ENCODE peak calls at places on chromosome 18, in eight cellular contexts. G, W, R, M, U, O, C and X are unnamed samples.

GRCh38 chr18:73848656-73849055 is 299.0 kb downstream of the FBXO15 start:
- DNase-seq in G (peak; percentile 59), W (no peak), R (no peak), M (no peak), U (no peak), O (no peak), C (no peak), X (no peak)

GRCh38 chr18:34909637-34910364 is 131.4 kb upstream of the MAPRE2 start:
- DNase-seq in G (no peak), W (no peak), R (no peak), M (no peak), U (no peak), O (no peak), C (no peak), X (no peak)

GRCh38 chr18:46555724-46556123 is 101.3 kb downstream of the LOXHD1 start:
- DNase-seq in G (peak; percentile 13), W (no peak), R (peak; percentile 43), M (peak; percentile 77), U (no peak), O (peak; percentile 37), C (no peak), X (no peak)

GRCh38 chr18:1663879-1664705 is 759.4 kb downstream of the ADCYAP1 start:
- DNase-seq in G (no peak), W (no peak), R (peak; percentile 82), M (peak; percentile 74), U (no peak), O (peak; percentile 2), C (peak; percentile 3), X (no peak)

GRCh38 chr18:28177828-28178635 is 1.1 kb upstream of the CDH2 start:
- DNase-seq in G (peak; percentile 10), W (no peak), R (peak; percentile 93), M (peak; percentile 89), U (no peak), O (no peak), C (no peak), X (no peak)

GRCh38 chr18:70377317-70377799 is 88.5 kb downstream of the SOCS6 start:
- DNase-seq in G (no peak), W (no peak), R (no peak), M (peak; percentile 7), U (no peak), O (no peak), C (no peak), X (no peak)

GRCh38 chr18:37457337-37457736 is 108.3 kb downstream of the CELF4 start:
- DNase-seq in G (no peak), W (no peak), R (no peak), M (no peak), U (no peak), O (no peak), C (no peak), X (no peak)

GRCh38 chr18:41687138-41687537 is 267.9 kb upstream of the PIK3C3 start:
- DNase-seq in G (no peak), W (no peak), R (no peak), M (no peak), U (no peak), O (no peak), C (no peak), X (no peak)

GRCh38 chr18:51030537-51031258 is 685 bp downstream of the SMAD4 start:
- DNase-seq in G (no peak), W (peak; percentile 42), R (peak; percentile 77), M (peak; percentile 83), U (peak; percentile 56), O (peak; percentile 53), C (peak; percentile 58), X (peak; percentile 63)

GRCh38 chr18:40607741-40608140 is 1347.3 kb upstream of the PIK3C3 start:
- DNase-seq in G (no peak), W (no peak), R (no peak), M (no peak), U (no peak), O (no peak), C (no peak), X (no peak)

GRCh38 chr18:13893418-13893760 is 21.9 kb downstream of the MC2R start:
- DNase-seq in G (no peak), W (no peak), R (no peak), M (no peak), U (no peak), O (peak; percentile 54), C (no peak), X (no peak)

GRCh38 chr18:58761241-58761969 is 90.1 kb downstream of the MALT1 start:
- DNase-seq in G (no peak), W (no peak), R (no peak), M (peak; percentile 52), U (no peak), O (peak; percentile 35), C (no peak), X (no peak)

GRCh38 chr18:58402247-58402646 is 226.6 kb downstream of the ALPK2 start:
- DNase-seq in G (peak; percentile 54), W (no peak), R (no peak), M (peak; percentile 28), U (no peak), O (no peak), C (no peak), X (no peak)

GRCh38 chr18:9348079-9348671 is 13.6 kb downstream of the TWSG1 start:
- DNase-seq in G (no peak), W (no peak), R (no peak), M (no peak), U (no peak), O (no peak), C (no peak), X (no peak)

GRCh38 chr18:25759111-25759510 is 331.3 kb downstream of the SS18 start:
- DNase-seq in G (no peak), W (no peak), R (no peak), M (no peak), U (no peak), O (no peak), C (no peak), X (no peak)

GRCh38 chr18:35178260-35178659 is 62.6 kb upstream of the ZNF397 start:
- DNase-seq in G (peak; percentile 61), W (no peak), R (no peak), M (no peak), U (no peak), O (no peak), C (no peak), X (no peak)

GRCh38 chr18:12422936-12423335 is 15.2 kb downstream of the PRELID3A start:
- DNase-seq in G (no peak), W (no peak), R (no peak), M (no peak), U (no peak), O (no peak), C (no peak), X (no peak)

GRCh38 chr18:10518595-10519273 is 7.1 kb upstream of the NAPG start:
- DNase-seq in G (no peak), W (no peak), R (peak; percentile 65), M (peak; percentile 73), U (no peak), O (no peak), C (no peak), X (no peak)

GRCh38 chr18:9571546-9571945 is 42.8 kb downstream of the PPP4R1 start:
- DNase-seq in G (no peak), W (no peak), R (no peak), M (no peak), U (no peak), O (no peak), C (no peak), X (no peak)

GRCh38 chr18:49849331-49850217 is 36.2 kb upstream of the ACAA2 start:
- DNase-seq in G (peak; percentile 99), W (no peak), R (no peak), M (no peak), U (no peak), O (no peak), C (no peak), X (no peak)

GRCh38 chr18:25033747-25034471 is 318.1 kb downstream of the ZNF521 start:
- DNase-seq in G (peak; percentile 57), W (no peak), R (no peak), M (no peak), U (no peak), O (no peak), C (no peak), X (no peak)

GRCh38 chr18:9835112-9835755 is 50.5 kb upstream of the TXNDC2 start:
- DNase-seq in G (peak; percentile 69), W (no peak), R (no peak), M (peak; percentile 47), U (no peak), O (no peak), C (no peak), X (no peak)

GRCh38 chr18:11183621-11184020 is 34.3 kb upstream of the PIEZO2 start:
- DNase-seq in G (no peak), W (no peak), R (no peak), M (no peak), U (no peak), O (no peak), C (no peak), X (no peak)

GRCh38 chr18:3901811-3902210 is 451.8 kb downstream of the TGIF1 start:
- DNase-seq in G (no peak), W (no peak), R (no peak), M (no peak), U (no peak), O (no peak), C (no peak), X (no peak)

GRCh38 chr18:47296462-47296861 is 45.0 kb upstream of the SKOR2 start:
- DNase-seq in G (no peak), W (no peak), R (no peak), M (no peak), U (no peak), O (no peak), C (no peak), X (no peak)

GRCh38 chr18:6885992-6886823 is 156.7 kb downstream of the ARHGAP28 start:
- DNase-seq in G (peak; percentile 40), W (no peak), R (peak; percentile 48), M (peak; percentile 77), U (no peak), O (peak; percentile 3), C (no peak), X (no peak)

GRCh38 chr18:58578835-58579560 is 49.9 kb downstream of the ALPK2 start:
- DNase-seq in G (peak; percentile 22), W (no peak), R (no peak), M (peak; percentile 66), U (no peak), O (no peak), C (no peak), X (no peak)

GRCh38 chr18:903703-904102 is 968 bp upstream of the ADCYAP1 start:
- DNase-seq in G (peak; percentile 16), W (no peak), R (peak; percentile 43), M (peak; percentile 83), U (no peak), O (no peak), C (no peak), X (no peak)

GRCh38 chr18:55877321-55877720 is 289.3 kb upstream of the TCF4 start:
- DNase-seq in G (no peak), W (no peak), R (no peak), M (no peak), U (no peak), O (no peak), C (no peak), X (no peak)

GRCh38 chr18:8450013-8450412 is 159.2 kb upstream of the RAB12 start:
- DNase-seq in G (no peak), W (no peak), R (peak; percentile 59), M (peak; percentile 11), U (no peak), O (no peak), C (no peak), X (no peak)